ENCODE peak calls at places on chromosomes 7 and 10, in six cellular contexts. Z is GM20000, N is tibial artery, X is LNCaP clone FGC, T is spleen, V is RWPE1. H is an unnamed sample.

GRCh38 chr7:70775570-70776156 is 356.3 kb upstream of the GALNT17 start:
- DNase-seq in Z (no peak), N (no peak), X (no peak), T (no peak), V (no peak), H (no peak)

GRCh38 chr10:3783313-3783689 is 1.7 kb downstream of the KLF6 start:
- DNase-seq in N (peak; percentile 61), Z (peak; percentile 83), X (no peak), V (no peak), T (peak; percentile 91), H (no peak)

GRCh38 chr7:142542938-142543337 is 206.3 kb upstream of the PRSS1 start:
- DNase-seq in T (no peak), V (no peak), Z (no peak), N (no peak), X (no peak), H (no peak)

GRCh38 chr7:75704928-75705327 is 33.8 kb downstream of the HIP1 start:
- DNase-seq in V (no peak), Z (no peak), N (no peak), T (no peak), X (no peak), H (no peak)

GRCh38 chr7:133355325-133355708 is 102.4 kb downstream of the EXOC4 start:
- DNase-seq in N (no peak), T (no peak), V (no peak), X (no peak), Z (no peak), H (no peak)

GRCh38 chr7:90191648-90192047 is 19.9 kb upstream of the STEAP2 start:
- DNase-seq in N (no peak), T (no peak), X (no peak), Z (no peak), V (no peak), H (no peak)

GRCh38 chr7:79523426-79523825 is 70.0 kb upstream of the MAGI2 start:
- DNase-seq in Z (no peak), X (no peak), T (no peak), N (no peak), V (no peak), H (no peak)

GRCh38 chr10:131978851-131979250 is 2.9 kb downstream of the BNIP3 start:
- DNase-seq in X (no peak), V (no peak), N (no peak), T (peak; percentile 58), Z (no peak), H (no peak)

GRCh38 chr10:44911081-44911540 is at the start of gene TMEM72:
- DNase-seq in Z (no peak), V (no peak), T (no peak), N (no peak), X (peak; percentile 25), H (no peak)

GRCh38 chr7:89103564-89103963 is 308.0 kb upstream of the TEX47 start:
- DNase-seq in X (no peak), V (no peak), Z (no peak), T (no peak), N (no peak), H (no peak)

GRCh38 chr7:1847260-1848001 is 177.4 kb downstream of the ELFN1 start:
- DNase-seq in X (no peak), N (no peak), Z (no peak), V (no peak), T (peak; percentile 73), H (no peak)

GRCh38 chr7:1567893-1568292 is 1.9 kb downstream of the PSMG3 start:
- DNase-seq in V (no peak), Z (no peak), T (no peak), N (no peak), X (no peak), H (no peak)

GRCh38 chr10:97510686-97511085 is 12.0 kb downstream of the UBTD1 start:
- DNase-seq in X (no peak), N (no peak), V (no peak), Z (no peak), T (peak; percentile 14), H (no peak)
- TF ChIP-seq CTCF in X (no peak), N (no peak), V (no peak), Z (no peak), T (no peak), H (no peak)

GRCh38 chr10:46104071-46104585 is 58.1 kb upstream of the MSMB start:
- DNase-seq in V (no peak), T (no peak), X (no peak), N (no peak), Z (no peak), H (no peak)

GRCh38 chr10:46106410-46107255 is 60.6 kb upstream of the MSMB start:
- DNase-seq in T (peak; percentile 91), V (peak; percentile 4), N (peak; percentile 58), X (peak; percentile 21), Z (peak; percentile 59), H (no peak)
- TF ChIP-seq CTCF in T (peak; percentile 50), V (no peak), N (peak; percentile 21), X (no peak), Z (no peak), H (no peak)

DNA sequence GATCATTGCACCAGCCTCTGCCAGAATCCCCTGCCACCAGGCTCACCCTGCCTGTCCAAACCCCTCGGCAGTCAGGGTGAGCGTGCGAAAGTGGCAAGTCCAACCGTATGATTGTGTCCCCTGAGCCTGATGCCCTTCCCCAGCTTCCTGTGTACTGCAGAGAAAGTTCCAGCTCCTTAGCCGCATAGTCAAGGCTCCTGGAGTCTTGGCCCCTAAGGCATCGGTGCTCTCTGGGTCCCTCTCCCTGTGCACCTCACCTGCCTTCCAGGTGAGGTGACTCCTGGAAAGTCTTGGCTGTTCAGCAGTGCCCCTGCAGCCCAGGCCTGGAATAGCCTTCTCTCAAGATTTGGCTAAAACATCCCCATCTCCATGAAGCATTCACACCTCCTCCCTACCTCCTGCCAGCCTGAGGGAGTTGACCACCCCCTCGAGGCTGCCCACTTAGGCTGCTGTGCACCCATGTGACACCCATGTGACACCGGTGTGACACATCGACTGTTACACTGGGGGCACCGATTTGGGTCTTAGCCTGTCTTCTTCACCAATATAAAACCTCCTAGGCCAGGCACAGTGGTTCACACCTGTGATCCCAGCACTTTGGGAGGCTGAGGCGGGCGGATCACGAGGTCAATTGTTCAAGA is 56.2 kb upstream of the ELN start:
- DNase-seq in T (peak; percentile 53), X (no peak), N (no peak), V (peak; percentile 40), Z (no peak), H (no peak)
- TF ChIP-seq CTCF in T (no peak), X (peak; percentile 37), N (no peak), V (no peak), Z (no peak), H (no peak)

GRCh38 chr7:3140834-3141233 is 97.2 kb upstream of the CARD11 start:
- DNase-seq in Z (no peak), N (no peak), X (no peak), T (no peak), V (no peak), H (no peak)

GRCh38 chr7:3134715-3135114 is 91.0 kb upstream of the CARD11 start:
- DNase-seq in Z (no peak), X (no peak), T (no peak), N (no peak), V (no peak), H (no peak)

GRCh38 chr7:3141326-3141725 is 97.7 kb upstream of the CARD11 start:
- DNase-seq in N (no peak), X (no peak), V (no peak), Z (no peak), T (peak; percentile 16), H (no peak)

GRCh38 chr7:3138992-3139391 is 95.3 kb upstream of the CARD11 start:
- DNase-seq in N (no peak), Z (no peak), T (no peak), X (no peak), V (no peak), H (no peak)

GRCh38 chr7:3138206-3138605 is 94.5 kb upstream of the CARD11 start:
- DNase-seq in X (no peak), Z (no peak), N (no peak), T (no peak), V (no peak), H (no peak)
- TF ChIP-seq CTCF in X (no peak), Z (no peak), N (no peak), T (no peak), V (no peak), H (no peak)

GRCh38 chr7:121752706-121753105 is 120.3 kb upstream of the PTPRZ1 start:
- DNase-seq in X (no peak), N (no peak), V (no peak), Z (peak; percentile 4), T (no peak), H (no peak)
- TF ChIP-seq CTCF in X (peak; percentile 62), N (no peak), V (peak; percentile 20), Z (peak; percentile 17), T (no peak), H (no peak)

GRCh38 chr10:107144490-107144889 is 20.0 kb downstream of the SORCS1 start:
- DNase-seq in X (no peak), T (no peak), N (no peak), V (no peak), Z (no peak), H (no peak)

GRCh38 chr10:107141539-107142061 is 22.9 kb downstream of the SORCS1 start:
- DNase-seq in V (no peak), T (no peak), N (no peak), Z (no peak), X (no peak), H (no peak)

DNA sequence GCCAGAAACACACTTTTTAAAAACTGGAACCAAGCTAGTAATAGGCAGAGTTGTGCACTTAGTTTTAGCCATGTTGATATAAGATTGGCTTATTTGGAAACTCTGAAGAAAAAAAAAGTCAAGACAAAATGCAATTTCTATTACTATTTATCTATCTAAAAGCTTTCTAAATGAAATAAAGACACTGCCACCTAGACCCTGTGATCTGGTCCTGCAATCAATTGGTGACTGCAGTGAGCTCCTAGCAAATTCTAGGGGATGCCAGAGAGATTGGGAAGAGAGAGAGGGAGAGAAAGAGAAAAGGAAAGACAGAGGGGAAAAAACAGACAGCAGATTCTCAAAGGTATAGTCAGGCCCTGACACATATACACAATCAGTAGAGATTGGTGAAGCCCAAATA is 25.3 kb downstream of the SORCS1 start:
- DNase-seq in N (no peak), V (no peak), Z (no peak), T (no peak), X (no peak), H (no peak)
- TF ChIP-seq CTCF in N (no peak), V (no peak), Z (no peak), T (no peak), X (no peak), H (no peak)

GRCh38 chr7:56033671-56034432 is 17.4 kb downstream of the PSPH start:
- DNase-seq in N (peak; percentile 36), V (peak; percentile 67), Z (peak; percentile 81), T (peak; percentile 91), X (peak; percentile 72), H (no peak)
- TF ChIP-seq CTCF in N (no peak), V (no peak), Z (no peak), T (no peak), X (no peak), H (no peak)

GRCh38 chr7:13489386-13489785 is 500.1 kb downstream of the ETV1 start:
- DNase-seq in X (no peak), V (no peak), T (peak; percentile 59), Z (no peak), N (no peak), H (no peak)
- TF ChIP-seq CTCF in X (no peak), V (no peak), T (no peak), Z (no peak), N (no peak), H (no peak)

H was measured in omental fat pad.